ENCODE peak calls at places on chromosomes 5 and 9, in five cellular contexts. One of them, this sample, is unnamed.

GRCh38 chr5:135208555-135209494 is 174.8 kb upstream of the PITX1 start:
- DNase-seq in CD8-positive, alpha-beta T cell: no peak
- DNase-seq in GM03348: peak
- DNase-seq in dermis blood vessel endothelial cell: peak
- DNase-seq in HS-5: peak
- DNase-seq in this sample: no peak

GRCh38 chr9:92064711-92065110 is 50.5 kb downstream of the SPTLC1 start:
- DNase-seq in CD8-positive, alpha-beta T cell: no peak
- DNase-seq in GM03348: peak
- DNase-seq in dermis blood vessel endothelial cell: no peak
- DNase-seq in HS-5: no peak
- DNase-seq in this sample: no peak

GRCh38 chr9:114691956-114692295 is 9.9 kb upstream of the TEX48 start:
- DNase-seq in GM03348: no peak
- DNase-seq in HS-5: no peak
- DNase-seq in dermis blood vessel endothelial cell: no peak
- DNase-seq in CD8-positive, alpha-beta T cell: no peak
- DNase-seq in this sample: no peak

GRCh38 chr5:159764283-159764927 is 151.9 kb upstream of the ADRA1B start:
- DNase-seq in GM03348: peak
- DNase-seq in CD8-positive, alpha-beta T cell: no peak
- DNase-seq in HS-5: peak
- DNase-seq in dermis blood vessel endothelial cell: no peak
- DNase-seq in this sample: no peak

GRCh38 chr5:140827704-140828401 is at the start of gene PCDHA6:
- DNase-seq in CD8-positive, alpha-beta T cell: no peak
- DNase-seq in HS-5: no peak
- DNase-seq in GM03348: no peak
- DNase-seq in dermis blood vessel endothelial cell: peak
- DNase-seq in this sample: no peak

GRCh38 chr9:110538621-110539020 is 40.9 kb downstream of the SVEP1 start:
- DNase-seq in GM03348: no peak
- DNase-seq in HS-5: no peak
- DNase-seq in dermis blood vessel endothelial cell: no peak
- DNase-seq in CD8-positive, alpha-beta T cell: no peak
- DNase-seq in this sample: no peak

GRCh38 chr5:1555011-1555807 is 31.4 kb upstream of the LPCAT1 start:
- DNase-seq in GM03348: peak
- DNase-seq in HS-5: peak
- DNase-seq in dermis blood vessel endothelial cell: no peak
- DNase-seq in CD8-positive, alpha-beta T cell: no peak
- DNase-seq in this sample: no peak

GRCh38 chr5:140351609-140352334 is 5.4 kb upstream of the HBEGF start:
- DNase-seq in GM03348: peak
- DNase-seq in CD8-positive, alpha-beta T cell: no peak
- DNase-seq in dermis blood vessel endothelial cell: peak
- DNase-seq in HS-5: no peak
- DNase-seq in this sample: peak

GRCh38 chr5:112643339-112643971 is 94.2 kb upstream of the APC start:
- DNase-seq in HS-5: no peak
- DNase-seq in GM03348: no peak
- DNase-seq in CD8-positive, alpha-beta T cell: no peak
- DNase-seq in dermis blood vessel endothelial cell: no peak
- DNase-seq in this sample: no peak

GRCh38 chr9:78539904-78540303 is 243.0 kb downstream of the PSAT1 start:
- DNase-seq in HS-5: peak
- DNase-seq in dermis blood vessel endothelial cell: no peak
- DNase-seq in GM03348: peak
- DNase-seq in CD8-positive, alpha-beta T cell: no peak
- DNase-seq in this sample: no peak

GRCh38 chr9:35774907-35775635 is 16.3 kb upstream of the NPR2 start:
- DNase-seq in CD8-positive, alpha-beta T cell: no peak
- DNase-seq in dermis blood vessel endothelial cell: peak
- DNase-seq in HS-5: no peak
- DNase-seq in GM03348: no peak
- DNase-seq in this sample: no peak

GRCh38 chr9:129720865-129721545 is 31.8 kb downstream of the PTGES start:
- DNase-seq in CD8-positive, alpha-beta T cell: no peak
- DNase-seq in GM03348: no peak
- DNase-seq in dermis blood vessel endothelial cell: no peak
- DNase-seq in HS-5: no peak
- DNase-seq in this sample: no peak

GRCh38 chr5:55650391-55650790 is 61.7 kb downstream of the SLC38A9 start:
- DNase-seq in CD8-positive, alpha-beta T cell: no peak
- DNase-seq in HS-5: no peak
- DNase-seq in GM03348: peak
- DNase-seq in dermis blood vessel endothelial cell: peak
- DNase-seq in this sample: no peak

GRCh38 chr5:65971643-65972042 is 45.3 kb downstream of the ERBIN start:
- DNase-seq in HS-5: no peak
- DNase-seq in CD8-positive, alpha-beta T cell: no peak
- DNase-seq in GM03348: no peak
- DNase-seq in dermis blood vessel endothelial cell: no peak
- DNase-seq in this sample: no peak

GRCh38 chr5:55538621-55539020 is 3.9 kb upstream of the PLPP1 start:
- DNase-seq in dermis blood vessel endothelial cell: no peak
- DNase-seq in HS-5: no peak
- DNase-seq in CD8-positive, alpha-beta T cell: no peak
- DNase-seq in GM03348: no peak
- DNase-seq in this sample: no peak

GRCh38 chr5:114789773-114790402 is 379.8 kb downstream of the TRIM36 start:
- DNase-seq in GM03348: peak
- DNase-seq in dermis blood vessel endothelial cell: peak
- DNase-seq in CD8-positive, alpha-beta T cell: no peak
- DNase-seq in HS-5: peak
- DNase-seq in this sample: no peak

GRCh38 chr5:138230981-138231589 is 18.0 kb upstream of the CDC23 start:
- DNase-seq in CD8-positive, alpha-beta T cell: no peak
- DNase-seq in HS-5: no peak
- DNase-seq in GM03348: no peak
- DNase-seq in dermis blood vessel endothelial cell: peak
- DNase-seq in this sample: no peak

GRCh38 chr9:87337335-87338074 is 160.2 kb upstream of the DAPK1 start:
- DNase-seq in HS-5: no peak
- DNase-seq in dermis blood vessel endothelial cell: peak
- DNase-seq in GM03348: peak
- DNase-seq in CD8-positive, alpha-beta T cell: no peak
- DNase-seq in this sample: no peak

GRCh38 chr9:116479145-116479544 is 208.0 kb upstream of the TRIM32 start:
- DNase-seq in HS-5: no peak
- DNase-seq in GM03348: no peak
- DNase-seq in dermis blood vessel endothelial cell: no peak
- DNase-seq in CD8-positive, alpha-beta T cell: no peak
- DNase-seq in this sample: no peak

GRCh38 chr9:34741628-34742027 is 31.7 kb upstream of the CCL21 start:
- DNase-seq in GM03348: no peak
- DNase-seq in CD8-positive, alpha-beta T cell: no peak
- DNase-seq in dermis blood vessel endothelial cell: no peak
- DNase-seq in HS-5: no peak
- DNase-seq in this sample: no peak

GRCh38 chr9:38295751-38296150 is 96.8 kb upstream of the ALDH1B1 start:
- DNase-seq in GM03348: no peak
- DNase-seq in dermis blood vessel endothelial cell: no peak
- DNase-seq in CD8-positive, alpha-beta T cell: no peak
- DNase-seq in HS-5: no peak
- DNase-seq in this sample: no peak

GRCh38 chr5:140877262-140877581 is 2.1 kb downstream of the PCDHA12 start:
- DNase-seq in GM03348: no peak
- DNase-seq in HS-5: no peak
- DNase-seq in CD8-positive, alpha-beta T cell: no peak
- DNase-seq in dermis blood vessel endothelial cell: no peak
- DNase-seq in this sample: no peak